ENCODE peak calls at places on chromosomes 3 and 15, in nine cellular contexts. U, F, N, S, E, Z, A, T and V are unnamed samples.

GRCh38 chr3:197427013-197427412 is 128.6 kb upstream of the DLG1 start:
- DNase-seq in T (no peak), N (no peak), U (no peak), E (no peak), Z (no peak), A (no peak), F (no peak), S (no peak), V (no peak)

GRCh38 chr3:7423995-7424394 is 563.1 kb downstream of the GRM7 start:
- DNase-seq in E (no peak), S (no peak), Z (no peak), A (no peak), U (no peak), N (no peak), T (no peak), F (no peak), V (no peak)

GRCh38 chr15:70602281-70602680 is 161.1 kb downstream of the UACA start:
- DNase-seq in U (no peak), E (no peak), T (no peak), A (no peak), F (no peak), Z (no peak), S (no peak), N (no peak), V (no peak)

GRCh38 chr15:27694506-27695077 is 404.5 kb downstream of the OCA2 start:
- DNase-seq in F (no peak), S (no peak), T (no peak), E (no peak), Z (no peak), N (no peak), U (no peak), A (no peak), V (no peak)

GRCh38 chr3:107421170-107421792 is 44.0 kb downstream of the CCDC54 start:
- DNase-seq in T (no peak), N (no peak), A (no peak), U (peak), Z (no peak), E (no peak), S (peak), F (no peak), V (no peak)

GRCh38 chr3:126102011-126102410 is 18.1 kb upstream of the SLC41A3 start:
- DNase-seq in S (no peak), F (no peak), N (no peak), E (no peak), U (no peak), A (peak), Z (no peak), T (no peak), V (no peak)

GRCh38 chr3:171622126-171622525 is 161.9 kb upstream of the TNIK start:
- DNase-seq in S (no peak), N (no peak), T (no peak), F (no peak), U (no peak), Z (no peak), A (no peak), E (no peak), V (no peak)

GRCh38 chr3:85148056-85148455 is 189.3 kb downstream of the CADM2 start:
- DNase-seq in F (no peak), Z (no peak), E (no peak), U (no peak), S (no peak), N (no peak), T (no peak), A (no peak), V (no peak)

GRCh38 chr15:81940467-81941451 is 105.1 kb downstream of the MEX3B start:
- DNase-seq in N (no peak), T (no peak), E (no peak), Z (no peak), U (no peak), S (peak), F (no peak), A (no peak), V (no peak)

DNA sequence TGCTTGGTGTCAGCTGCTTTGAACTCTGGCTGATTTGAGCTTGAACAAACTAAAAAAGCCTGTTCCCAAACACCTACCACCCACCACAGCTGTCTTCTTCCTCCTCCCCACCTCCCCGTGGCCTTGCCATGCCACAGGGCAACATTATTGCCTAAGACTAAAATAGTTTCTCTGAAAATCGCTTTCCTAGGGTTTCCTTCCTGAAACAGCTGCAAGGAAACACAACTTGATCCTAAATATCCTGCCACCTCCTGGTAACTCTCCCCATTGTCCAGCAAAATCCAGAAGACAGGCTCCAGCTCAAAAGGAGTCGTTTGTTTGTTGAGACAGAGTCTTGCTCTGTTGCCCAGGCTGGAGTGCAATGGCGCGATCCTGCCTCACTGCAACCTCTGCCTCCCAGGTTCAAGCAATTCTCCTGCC is 193.9 kb upstream of the TPM1 start:
- DNase-seq in T (no peak), A (peak), N (peak), Z (no peak), U (no peak), F (no peak), E (no peak), S (peak), V (no peak)
- TF ChIP-seq CTCF in T (no peak), A (no peak), N (peak), Z (no peak), U (no peak), F (no peak), E (peak), S (peak), V (no peak)

GRCh38 chr3:158471639-158472294 is 99.2 kb upstream of the MLF1 start:
- DNase-seq in T (no peak), S (peak), E (no peak), F (no peak), N (no peak), A (no peak), Z (no peak), U (no peak), V (no peak)

GRCh38 chr3:158470944-158471638 is 99.9 kb upstream of the MLF1 start:
- DNase-seq in E (no peak), F (no peak), Z (no peak), S (peak), A (no peak), U (no peak), T (no peak), N (no peak), V (no peak)
- TF ChIP-seq POLR2A in E (no peak), F (no peak), Z (no peak), S (no peak), A (no peak), U (no peak), T (no peak), N (no peak), V (no peak)

DNA sequence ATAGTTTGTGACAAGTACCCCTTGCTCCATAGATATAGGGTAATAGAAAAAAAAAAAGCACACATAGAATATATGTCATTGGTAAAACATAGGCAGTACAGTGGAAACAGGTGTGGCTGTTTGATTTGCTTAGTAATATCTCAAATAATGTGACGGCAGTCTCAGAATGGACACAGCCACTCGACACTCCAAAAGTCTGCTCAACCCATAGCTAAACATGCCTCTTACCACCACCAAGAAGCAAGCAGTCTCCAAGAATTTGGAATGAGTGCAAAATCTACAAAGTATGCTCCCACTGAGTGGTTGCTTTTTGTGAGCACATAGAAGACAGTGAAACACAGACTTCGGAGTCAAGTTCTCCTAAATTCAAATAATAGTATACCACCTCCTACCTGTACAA is 43.0 kb downstream of the RAB27A start:
- DNase-seq in E (no peak), A (no peak), F (no peak), T (no peak), Z (peak), N (no peak), S (no peak), U (no peak), V (no peak)
- H3K27ac ChIP-seq in E (no peak), A (no peak), F (no peak), T (no peak), Z (peak), N (no peak), S (no peak), U (no peak), V (no peak)

GRCh38 chr3:168544097-168544957 is 448.6 kb upstream of the GOLIM4 start:
- DNase-seq in Z (no peak), F (no peak), U (no peak), N (no peak), E (no peak), T (no peak), A (no peak), S (peak), V (no peak)
- TF ChIP-seq CTCF in Z (no peak), F (no peak), U (no peak), N (no peak), E (no peak), T (no peak), A (no peak), S (peak), V (no peak)

GRCh38 chr3:136146981-136147729 is 49.0 kb downstream of the MSL2 start:
- DNase-seq in Z (no peak), N (no peak), A (no peak), T (no peak), E (no peak), F (no peak), U (no peak), S (no peak), V (no peak)

GRCh38 chr3:136152176-136152843 is 43.8 kb downstream of the MSL2 start:
- DNase-seq in F (no peak), N (no peak), S (no peak), Z (no peak), E (no peak), T (no peak), A (no peak), U (no peak), V (no peak)

GRCh38 chr3:136152963-136153362 is 43.2 kb downstream of the MSL2 start:
- DNase-seq in N (no peak), S (no peak), T (no peak), F (no peak), E (no peak), A (no peak), U (no peak), Z (no peak), V (no peak)

GRCh38 chr3:136149569-136150136 is 46.5 kb downstream of the MSL2 start:
- DNase-seq in N (no peak), T (no peak), F (no peak), E (no peak), Z (no peak), A (no peak), S (peak), U (no peak), V (no peak)

DNA sequence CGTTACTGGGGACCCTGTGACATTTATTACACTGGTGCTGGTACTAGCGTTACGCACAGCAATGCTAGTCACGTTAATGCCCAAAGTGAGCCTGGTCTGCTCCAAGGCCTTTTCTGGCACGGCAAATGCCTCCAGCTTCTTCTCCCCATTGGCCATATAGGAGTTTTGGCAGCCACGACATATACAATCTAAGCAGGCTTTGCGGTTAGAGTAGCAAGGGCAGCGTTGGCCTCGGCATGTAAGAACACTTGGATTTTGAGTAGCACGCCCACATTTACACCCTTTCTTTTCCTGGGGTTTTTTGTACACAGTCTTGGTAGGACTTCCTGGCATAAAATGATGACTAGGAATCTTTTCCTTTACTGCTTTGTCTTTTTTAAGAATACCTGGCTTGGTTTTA is 44.9 kb downstream of the MSL2 start:
- DNase-seq in A (no peak), S (no peak), N (no peak), Z (no peak), U (no peak), T (no peak), F (no peak), E (no peak), V (no peak)
- TF ChIP-seq POLR2A in A (no peak), S (no peak), N (no peak), Z (no peak), U (no peak), T (no peak), F (no peak), E (no peak), V (no peak)

DNA sequence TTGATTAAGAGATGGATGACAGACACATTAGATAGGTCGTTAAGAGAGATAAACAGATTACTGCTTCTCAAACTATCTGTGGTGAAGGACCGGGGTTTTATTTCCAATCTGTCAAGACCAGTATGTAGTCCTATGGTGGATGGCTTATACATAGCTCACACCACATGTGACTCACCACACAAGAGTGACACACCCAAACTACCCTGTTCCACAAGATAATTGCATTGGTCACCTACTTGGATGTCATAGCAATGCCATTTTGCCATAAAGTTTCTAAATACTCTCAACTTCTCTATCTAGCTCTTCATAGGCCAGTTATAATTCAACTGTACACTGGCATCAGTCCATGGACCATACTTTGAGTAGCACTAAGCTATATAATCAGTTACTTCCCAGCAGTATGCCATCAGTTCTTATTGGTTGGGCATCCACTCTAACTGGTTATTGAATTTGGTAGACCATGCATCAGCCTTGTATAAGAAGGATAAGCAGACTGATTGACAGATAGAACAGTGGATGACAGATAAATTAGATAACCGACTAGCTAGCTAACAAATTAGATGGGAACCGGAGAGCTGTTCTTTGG is 11.6 kb downstream of the WWTR1 start:
- DNase-seq in A (no peak), U (no peak), N (no peak), E (no peak), Z (no peak), F (no peak), T (no peak), S (peak), V (no peak)
- H3K27ac ChIP-seq in A (peak), U (no peak), N (no peak), E (no peak), Z (peak), F (no peak), T (no peak), S (no peak), V (no peak)